ENCODE peak calls at places on chromosomes 6 and 20, in five cellular contexts. A is colonic mucosa, Q is HFFc6, G is GM13976, Y is foreskin fibroblast. L is an unnamed sample.

GRCh38 chr6:26270121-26270861 is 94.7 kb upstream of the BTN3A2 start:
- DNase-seq in Q (no peak), A (no peak), G (no peak), Y (no peak), L (no peak)

GRCh38 chr6:162621246-162621645 is 106.3 kb downstream of the PRKN start:
- DNase-seq in Q (no peak), Y (no peak), A (no peak), G (no peak), L (no peak)

GRCh38 chr20:23826541-23827018 is at the start of gene CST2:
- DNase-seq in Q (no peak), G (no peak), Y (peak; percentile 12), A (no peak), L (peak; percentile 28)

GRCh38 chr6:146598785-146599405 is at the start of gene ADGB:
- DNase-seq in Y (peak; percentile 52), Q (peak; percentile 37), G (no peak), A (peak; percentile 83), L (peak; percentile 90)

GRCh38 chr6:20661721-20662120 is 127.5 kb downstream of the CDKAL1 start:
- DNase-seq in G (no peak), A (no peak), Q (no peak), Y (no peak), L (no peak)

GRCh38 chr20:48294196-48294595 is 508.9 kb upstream of the SULF2 start:
- DNase-seq in Q (no peak), A (no peak), G (no peak), Y (peak; percentile 38), L (no peak)

GRCh38 chr6:149488815-149489214 is 4.0 kb upstream of the ZC3H12D start:
- DNase-seq in A (peak; percentile 16), G (no peak), Q (no peak), Y (no peak), L (no peak)

GRCh38 chr6:169095153-169095552 is 158.5 kb downstream of the THBS2 start:
- DNase-seq in G (no peak), Q (no peak), Y (no peak), A (no peak), L (no peak)

GRCh38 chr6:74741608-74742007 is 464.2 kb downstream of the COL12A1 start:
- DNase-seq in Y (no peak), G (no peak), Q (no peak), A (no peak), L (peak; percentile 15)

GRCh38 chr20:13672657-13673056 is 33.9 kb upstream of the TASP1 start:
- DNase-seq in Q (no peak), G (no peak), Y (no peak), A (no peak), L (no peak)
- TF ChIP-seq CTCF in Q (no peak), G (no peak), Y (no peak), A (no peak), L (no peak)

DNA sequence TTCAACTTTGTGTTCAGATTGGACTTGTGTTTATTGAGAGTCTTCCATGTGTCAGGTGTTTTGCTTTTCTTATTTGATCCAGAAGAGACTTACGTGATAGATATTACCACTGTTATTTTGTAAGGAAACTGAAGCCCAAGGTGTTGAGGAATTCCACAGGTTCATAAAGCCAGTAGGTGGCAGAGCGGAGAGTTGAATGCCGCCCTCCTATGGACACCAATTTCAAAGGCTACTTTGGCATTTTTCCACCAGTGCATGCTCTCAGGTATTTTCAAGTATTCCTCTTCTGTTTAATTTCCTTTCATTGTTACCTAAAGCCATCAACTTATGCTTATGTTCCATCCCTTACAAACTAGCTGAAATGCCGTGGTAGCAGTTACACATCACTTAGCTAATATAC is 14.0 kb upstream of the COL10A1 start:
- DNase-seq in G (no peak), A (no peak), Y (no peak), Q (no peak), L (no peak)
- TF ChIP-seq CTCF in G (no peak), A (no peak), Y (no peak), Q (peak; percentile 11), L (no peak)

DNA sequence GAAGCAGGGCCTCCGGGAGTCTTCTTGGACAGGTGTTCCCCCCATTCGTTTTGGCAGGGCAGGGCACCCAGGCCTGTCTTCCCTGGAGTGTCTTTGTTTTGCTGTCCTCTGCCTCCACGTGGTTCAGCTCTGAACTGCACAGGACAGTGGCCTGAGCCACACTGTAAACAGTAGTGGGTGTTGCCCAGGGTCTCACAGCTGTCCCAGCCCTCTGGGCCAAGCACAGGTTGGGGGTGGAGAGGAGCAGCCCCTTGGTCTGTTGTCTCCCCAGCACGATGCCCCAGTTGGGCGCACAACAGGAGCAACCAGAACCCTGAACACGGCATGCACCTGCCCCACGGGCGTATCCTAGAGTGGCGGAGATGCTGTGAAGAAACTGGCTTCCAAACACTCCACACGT is 14.4 kb downstream of the CCDC167 start:
- DNase-seq in A (no peak), Q (no peak), Y (no peak), G (no peak), L (peak; percentile 40)
- TF ChIP-seq CTCF in A (no peak), Q (peak; percentile 63), Y (no peak), G (no peak), L (peak; percentile 51)

GRCh38 chr20:39880890-39881289 is 808.1 kb downstream of the MAFB start:
- DNase-seq in G (no peak), Y (no peak), A (no peak), Q (peak; percentile 38), L (no peak)
- TF ChIP-seq CTCF in G (no peak), Y (peak; percentile 7), A (no peak), Q (peak; percentile 47), L (no peak)

GRCh38 chr6:133062702-133063319 is 178.3 kb upstream of the EYA4 start:
- DNase-seq in Q (no peak), G (no peak), A (no peak), Y (no peak), L (no peak)

GRCh38 chr6:133062077-133062476 is 179.1 kb upstream of the EYA4 start:
- DNase-seq in A (no peak), G (no peak), Q (no peak), Y (peak; percentile 42), L (no peak)

GRCh38 chr6:133055527-133055966 is 185.6 kb upstream of the EYA4 start:
- DNase-seq in A (no peak), G (no peak), Q (no peak), Y (no peak), L (peak; percentile 10)

GRCh38 chr6:133052465-133052864 is 188.7 kb upstream of the EYA4 start:
- DNase-seq in Y (no peak), A (no peak), Q (no peak), G (no peak), L (no peak)

DNA sequence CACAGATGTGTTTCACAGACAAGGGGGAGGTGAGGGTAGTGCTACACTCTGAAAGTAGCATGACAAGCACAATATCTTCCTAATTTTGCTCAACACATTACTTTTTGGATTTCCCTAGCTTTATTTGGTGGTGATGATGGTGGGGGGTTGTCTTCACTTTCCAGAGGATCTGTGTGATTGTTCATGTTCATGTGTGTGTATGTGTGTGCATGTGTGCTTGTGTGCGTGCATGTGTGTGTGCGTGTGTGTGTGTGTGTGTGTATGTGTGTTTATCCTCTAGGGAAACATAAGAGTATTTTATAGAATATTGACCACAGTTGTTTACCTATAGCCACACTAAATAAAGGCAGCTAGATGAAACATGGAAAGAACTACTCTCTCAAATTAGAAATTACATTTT is 183.8 kb upstream of the EYA4 start:
- DNase-seq in A (no peak), Q (no peak), Y (no peak), G (no peak), L (no peak)
- TF ChIP-seq CTCF in A (no peak), Q (no peak), Y (no peak), G (no peak), L (no peak)

DNA sequence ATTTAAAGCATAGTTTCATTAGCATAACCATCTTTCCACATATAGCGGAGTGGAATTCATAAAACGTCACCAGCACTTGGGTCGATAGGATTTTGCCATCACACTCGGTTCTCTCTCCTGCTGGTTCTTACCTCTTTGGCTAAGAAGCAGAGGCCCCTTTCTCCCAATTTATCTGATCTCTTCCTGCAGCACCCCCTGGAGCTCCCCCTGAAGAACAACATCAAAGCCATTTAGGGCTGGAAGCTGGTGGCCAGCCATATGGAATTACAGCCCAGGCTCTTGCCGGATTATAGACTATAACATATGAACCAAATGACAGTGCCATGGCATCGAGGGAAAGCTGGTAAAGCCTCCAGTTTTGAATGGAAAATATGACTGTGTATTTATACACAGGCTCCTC is 6.4 kb upstream of the KIF6 start:
- DNase-seq in G (no peak), Y (no peak), Q (no peak), A (no peak), L (no peak)
- TF ChIP-seq CTCF in G (no peak), Y (no peak), Q (no peak), A (no peak), L (no peak)

DNA sequence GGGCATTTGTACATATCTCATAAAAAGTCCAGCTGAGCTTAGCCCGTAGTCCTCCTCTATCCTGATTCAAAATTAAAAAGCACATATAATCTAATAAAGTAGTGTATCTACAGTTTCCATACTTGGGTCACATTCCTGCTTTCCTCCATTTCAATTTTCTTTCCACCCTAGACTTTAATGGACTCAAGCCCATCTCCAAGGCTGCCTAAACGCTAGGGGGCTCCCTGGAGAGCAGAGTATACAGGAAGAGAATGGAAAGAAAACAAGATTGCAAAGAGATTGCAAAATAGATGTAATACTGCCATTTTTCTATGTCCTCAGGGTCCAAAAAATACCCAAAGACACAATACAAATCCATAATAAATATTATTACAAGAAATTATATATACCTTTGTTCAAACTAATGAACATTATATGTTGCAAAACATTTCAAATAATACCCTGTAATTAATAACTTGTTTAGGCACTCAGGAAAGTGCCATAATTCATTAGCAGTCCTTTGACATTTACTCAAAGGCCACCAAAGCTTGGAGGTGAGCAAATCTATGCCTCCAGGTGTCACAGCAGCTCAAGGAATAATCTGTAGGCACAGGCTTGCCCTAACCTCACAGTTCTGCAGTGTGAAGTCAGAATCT is 2.4 kb upstream of the MCM3 start:
- DNase-seq in Q (peak; percentile 70), A (peak; percentile 90), Y (peak; percentile 49), G (peak; percentile 41), L (peak; percentile 73)
- TF ChIP-seq CTCF in Q (peak; percentile 84), A (no peak), Y (peak; percentile 92), G (peak; percentile 69), L (peak; percentile 78)

GRCh38 chr20:33837096-33837830 is 26.1 kb downstream of the CHMP4B start:
- DNase-seq in G (peak; percentile 32), A (no peak), Q (no peak), Y (no peak), L (no peak)
- TF ChIP-seq CTCF in G (no peak), A (no peak), Q (no peak), Y (no peak), L (no peak)

GRCh38 chr6:32393660-32394420 is 13.1 kb downstream of the BTNL2 start:
- DNase-seq in A (no peak), Y (no peak), Q (no peak), G (no peak), L (no peak)
- TF ChIP-seq CTCF in A (no peak), Y (no peak), Q (no peak), G (no peak), L (no peak)